ENCODE peak calls at places on chromosomes 13 and 19, in four cellular contexts. U, J, H and V are unnamed samples.
A peak's percentile ranks its signal among the peaks of the same experiment; 100 is the strongest.

GRCh38 chr13:30133976-30134375 is 173.4 kb downstream of the KATNAL1 start:
- DNase-seq in U (no peak), J (no peak), H (no peak), V (no peak)

GRCh38 chr19:12777217-12778019 is 2.1 kb upstream of the HOOK2 start:
- DNase-seq in U (peak; percentile 90), J (peak; percentile 73), H (peak; percentile 68), V (peak; percentile 74)

GRCh38 chr19:40443131-40443929 is 805 bp downstream of the SERTAD3 start:
- DNase-seq in U (peak; percentile 100), J (peak; percentile 97), H (peak; percentile 100), V (peak; percentile 98)

GRCh38 chr13:27379694-27380596 is 44.5 kb upstream of the GTF3A start:
- DNase-seq in U (peak; percentile 86), J (peak; percentile 46), H (peak; percentile 35), V (peak; percentile 31)

GRCh38 chr13:28346136-28346535 is 148.8 kb downstream of the FLT1 start:
- DNase-seq in U (no peak), J (no peak), H (peak; percentile 38), V (no peak)

GRCh38 chr13:106087201-106087600 is 448.3 kb downstream of the EFNB2 start:
- DNase-seq in U (no peak), J (no peak), H (no peak), V (no peak)

GRCh38 chr19:55426042-55426441 is 17.1 kb downstream of the SHISA7 start:
- DNase-seq in U (no peak), J (no peak), H (no peak), V (peak; percentile 56)

GRCh38 chr13:48265217-48265815 is 32.3 kb downstream of the ITM2B start:
- DNase-seq in U (no peak), J (no peak), H (no peak), V (no peak)

GRCh38 chr13:49976314-49977258 is 20.3 kb upstream of the TRIM13 start:
- DNase-seq in U (peak; percentile 77), J (peak; percentile 76), H (peak; percentile 70), V (peak; percentile 23)

GRCh38 chr19:3154957-3155736 is 19.3 kb downstream of the GNA15 start:
- DNase-seq in U (no peak), J (peak; percentile 63), H (peak; percentile 99), V (no peak)

GRCh38 chr19:18456974-18457373 is 19.0 kb upstream of the ISYNA1 start:
- DNase-seq in U (no peak), J (no peak), H (no peak), V (no peak)

GRCh38 chr19:45767881-45768643 is 990 bp downstream of the SIX5 start:
- DNase-seq in U (peak; percentile 94), J (no peak), H (peak; percentile 65), V (peak; percentile 37)

GRCh38 chr13:20561731-20562130 is 5.2 kb upstream of the IFT88 start:
- DNase-seq in U (no peak), J (no peak), H (no peak), V (no peak)

GRCh38 chr13:20559659-20560356 is 7.1 kb upstream of the IFT88 start:
- DNase-seq in U (no peak), J (no peak), H (no peak), V (no peak)

GRCh38 chr13:20553309-20553708 is 13.6 kb upstream of the IFT88 start:
- DNase-seq in U (no peak), J (no peak), H (no peak), V (peak; percentile 45)

GRCh38 chr13:20558982-20559381 is 8.0 kb upstream of the IFT88 start:
- DNase-seq in U (no peak), J (no peak), H (no peak), V (no peak)
- H3K27ac ChIP-seq in U (no peak overlapping the region), J (no peak overlapping the region), H (no peak overlapping the region), V (no peak overlapping the region)

GRCh38 chr19:29860492-29860891 is 48.7 kb downstream of the CCNE1 start:
- DNase-seq in U (no peak), J (no peak), H (no peak), V (no peak)
- H3K27ac ChIP-seq in U (no peak overlapping the region), J (no peak overlapping the region), H (no peak overlapping the region), V (no peak overlapping the region)

DNA sequence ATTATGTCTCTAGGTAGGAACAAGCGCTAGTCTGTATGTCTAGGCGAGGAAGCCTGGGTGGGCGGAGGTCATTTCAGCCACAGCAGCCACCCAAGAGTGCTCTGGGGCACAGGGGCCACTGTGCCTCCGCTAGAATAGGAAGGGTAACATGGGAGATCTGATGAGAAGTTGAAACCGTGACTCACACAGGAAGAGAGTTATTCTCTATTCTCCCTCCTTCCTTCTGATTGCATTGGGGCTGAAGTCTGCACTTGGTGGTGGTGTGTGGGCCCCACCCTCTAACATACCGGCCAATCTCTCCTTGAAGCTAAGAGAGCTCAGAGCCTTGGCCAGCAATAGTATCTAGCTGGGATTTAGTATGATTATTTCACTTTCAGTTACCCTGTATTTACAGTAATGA is 20.3 kb upstream of the GGACT start:
- DNase-seq in U (no peak), J (no peak), H (no peak), V (no peak)
- H3K27ac ChIP-seq in U (no peak overlapping the region), J (no peak overlapping the region), H (no peak overlapping the region), V (peak overlapping the region; percentile 23)

GRCh38 chr13:75635101-75635620 is 969 bp upstream of the LMO7 start:
- DNase-seq in U (no peak), J (no peak), H (no peak), V (no peak)
- H3K27ac ChIP-seq in U (peak overlapping the region; percentile 81), J (no peak overlapping the region), H (peak overlapping the region; percentile 81), V (no peak overlapping the region)

GRCh38 chr19:35114656-35115537 is 726 bp upstream of the FXYD3 start:
- DNase-seq in U (no peak), J (peak; percentile 65), H (peak; percentile 27), V (peak; percentile 95)
- H3K27ac ChIP-seq in U (no peak overlapping the region), J (no peak overlapping the region), H (no peak overlapping the region), V (peak overlapping the region; percentile 99)

DNA sequence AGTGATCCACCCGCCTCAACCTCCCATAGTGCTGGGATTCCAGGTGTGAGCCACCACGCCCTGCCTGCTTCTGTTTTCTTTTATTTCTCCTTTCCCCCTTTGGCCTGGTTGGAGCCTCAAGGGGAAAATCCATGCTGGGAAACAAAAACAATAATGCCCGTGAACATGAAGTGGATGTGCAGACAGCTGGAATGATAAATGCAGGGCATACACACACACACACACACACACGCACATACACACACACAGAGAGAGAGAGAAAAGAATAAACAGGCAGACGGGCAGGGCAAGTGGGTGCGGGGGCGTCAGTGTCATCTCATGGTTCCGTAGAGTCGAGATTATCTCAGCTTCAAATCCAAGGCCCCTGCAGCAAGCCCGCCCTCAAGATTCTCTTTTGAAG is 4.4 kb upstream of the PLEKHF1 start:
- DNase-seq in U (no peak), J (no peak), H (no peak), V (no peak)
- H3K27ac ChIP-seq in U (no peak overlapping the region), J (no peak overlapping the region), H (no peak overlapping the region), V (no peak overlapping the region)

GRCh38 chr19:15297416-15298224 is 34.7 kb downstream of the BRD4 start:
- DNase-seq in U (no peak), J (no peak), H (peak; percentile 83), V (no peak)

GRCh38 chr19:15300533-15301194 is 31.7 kb downstream of the BRD4 start:
- DNase-seq in U (no peak), J (no peak), H (peak; percentile 88), V (no peak)

GRCh38 chr19:15296841-15297415 is 35.4 kb downstream of the BRD4 start:
- DNase-seq in U (no peak), J (no peak), H (no peak), V (no peak)

GRCh38 chr19:15298847-15299567 is 33.3 kb downstream of the BRD4 start:
- DNase-seq in U (no peak), J (no peak), H (no peak), V (no peak)

GRCh38 chr19:15299568-15300409 is 32.5 kb downstream of the BRD4 start:
- DNase-seq in U (no peak), J (no peak), H (peak; percentile 89), V (no peak)
- H3K27ac ChIP-seq in U (no peak overlapping the region), J (no peak overlapping the region), H (peak overlapping the region; percentile 56), V (no peak overlapping the region)

GRCh38 chr19:8573316-8573715 is 3.9 kb downstream of the MYO1F start:
- DNase-seq in U (no peak), J (no peak), H (no peak), V (no peak)

GRCh38 chr19:8571006-8571411 is 6.2 kb downstream of the MYO1F start:
- DNase-seq in U (no peak), J (peak; percentile 58), H (peak; percentile 68), V (peak; percentile 12)

GRCh38 chr19:8567522-8568172 is 9.6 kb downstream of the MYO1F start:
- DNase-seq in U (no peak), J (no peak), H (no peak), V (no peak)

GRCh38 chr19:8566855-8567254 is 10.4 kb downstream of the MYO1F start:
- DNase-seq in U (no peak), J (no peak), H (no peak), V (no peak)

GRCh38 chr19:8569066-8569761 is 8.0 kb downstream of the MYO1F start:
- DNase-seq in U (no peak), J (peak; percentile 51), H (peak; percentile 96), V (no peak)
- H3K27ac ChIP-seq in U (peak overlapping the region; percentile 9), J (peak overlapping the region; percentile 59), H (peak overlapping the region; percentile 63), V (peak overlapping the region; percentile 21)